ENCODE peak calls at places on chromosome 3, in seven cellular contexts. R is activated CD4-positive, alpha-beta memory T cell treated with anti-CD3 and anti-CD28 coated beads for 36 hours; W is activated effector memory CD4-positive, alpha-beta T cell treated with anti-CD3 and anti-CD28 coated beads, Interleukin-2, amount 50 U/mL, for 16 hours; M is CD8-positive, alpha-beta memory T cell; C is stimulated activated CD4-positive, alpha-beta T cell treated with anti-CD3 and anti-CD28 coated beads, Interleukin-4, amount 100 ng/mL, for 24 hours; B is caudate nucleus; T is stomach. O is an unnamed sample.

GRCh38 chr3:85571835-85572234 is 613.0 kb downstream of the CADM2 start:
- DNase-seq in W (no peak), C (no peak), R (no peak), B (no peak), M (no peak), T (no peak), O (no peak)

GRCh38 chr3:12515631-12516030 is 29.7 kb downstream of the MKRN2OS start:
- DNase-seq in W (no peak), C (no peak), T (no peak), B (no peak), R (no peak), M (no peak), O (no peak)

GRCh38 chr3:132507657-132508056 is 89.4 kb upstream of the ACKR4 start:
- DNase-seq in W (no peak), C (no peak), M (no peak), T (no peak), B (no peak), R (no peak), O (no peak)

GRCh38 chr3:69200384-69201068 is 78.1 kb upstream of the LMOD3 start:
- DNase-seq in R (peak; percentile 82), B (no peak), W (peak; percentile 84), C (peak; percentile 71), M (no peak), T (peak; percentile 73), O (peak; percentile 32)

GRCh38 chr3:114231616-114232015 is 5.8 kb downstream of the ZNF80 start:
- DNase-seq in M (peak; percentile 71), W (peak; percentile 80), C (peak; percentile 46), B (no peak), R (peak; percentile 67), T (no peak), O (no peak)

GRCh38 chr3:162141232-162141631 is 644.6 kb downstream of the OTOL1 start:
- DNase-seq in M (no peak), W (no peak), C (no peak), B (no peak), R (no peak), T (no peak), O (no peak)

GRCh38 chr3:64489361-64490044 is 198.3 kb downstream of the ADAMTS9 start:
- DNase-seq in M (no peak), T (peak; percentile 72), W (no peak), B (no peak), C (no peak), R (no peak), O (no peak)

GRCh38 chr3:67000006-67000405 is 1.9 kb downstream of the KBTBD8 start:
- DNase-seq in T (no peak), M (no peak), C (no peak), R (no peak), W (no peak), B (no peak), O (no peak)

GRCh38 chr3:50617096-50617791 is at the start of gene MAPKAPK3:
- DNase-seq in W (peak; percentile 79), B (no peak), M (no peak), R (peak; percentile 53), T (peak; percentile 57), C (peak; percentile 50), O (no peak)

GRCh38 chr3:126266291-126266840 is 86.0 kb upstream of the ALDH1L1 start:
- DNase-seq in T (peak; percentile 87), C (no peak), R (no peak), B (no peak), M (no peak), W (no peak), O (no peak)

GRCh38 chr3:10408680-10409079 is 87.8 kb upstream of the SEC13 start:
- DNase-seq in W (no peak), T (no peak), M (no peak), R (no peak), C (no peak), B (no peak), O (no peak)

GRCh38 chr3:196179380-196180308 is 31.6 kb downstream of the ZDHHC19 start:
- DNase-seq in R (peak; percentile 94), T (no peak), C (peak; percentile 83), B (peak; percentile 68), W (peak; percentile 92), M (peak; percentile 89), O (peak; percentile 38)

GRCh38 chr3:126464494-126464893 is 11.2 kb downstream of the ZXDC start:
- DNase-seq in B (no peak), M (no peak), T (no peak), W (no peak), R (no peak), C (no peak), O (no peak)

GRCh38 chr3:134623615-134624245 is 27.1 kb downstream of the KY start:
- DNase-seq in R (no peak), M (no peak), T (peak; percentile 9), C (no peak), W (no peak), B (no peak), O (no peak)

GRCh38 chr3:52396907-52397591 is 47.9 kb downstream of the SEMA3G start:
- DNase-seq in C (no peak), T (no peak), M (no peak), B (no peak), W (peak; percentile 51), R (no peak), O (no peak)

GRCh38 chr3:55692295-55692957 is 205.3 kb upstream of the WNT5A start:
- DNase-seq in W (no peak), C (no peak), B (no peak), T (no peak), R (no peak), M (no peak), O (no peak)

GRCh38 chr3:28250999-28251398 is 9.6 kb downstream of the CMC1 start:
- DNase-seq in B (no peak), W (no peak), M (no peak), T (no peak), C (no peak), R (no peak), O (peak; percentile 19)

GRCh38 chr3:161695811-161696210 is 199.2 kb downstream of the OTOL1 start:
- DNase-seq in W (no peak), T (no peak), B (no peak), C (no peak), M (no peak), R (no peak), O (no peak)

GRCh38 chr3:54670269-54671000 is 257.4 kb downstream of the LRTM1 start:
- DNase-seq in M (no peak), C (no peak), T (no peak), B (no peak), W (no peak), R (no peak), O (no peak)

GRCh38 chr3:112101946-112102345 is 15.8 kb downstream of the C3orf52 start:
- DNase-seq in C (no peak), B (no peak), T (no peak), W (no peak), R (no peak), M (no peak), O (peak; percentile 36)

GRCh38 chr3:175150812-175151411 is 291.8 kb downstream of the NAALADL2 start:
- DNase-seq in T (no peak), C (no peak), R (no peak), B (no peak), M (no peak), W (no peak), O (no peak)

GRCh38 chr3:49004352-49005297 is 2.6 kb upstream of the WDR6 start:
- DNase-seq in T (no peak), M (no peak), C (no peak), R (no peak), W (no peak), B (no peak), O (no peak)

GRCh38 chr3:14875411-14876175 is 56.8 kb downstream of the FGD5 start:
- DNase-seq in R (no peak), W (peak; percentile 34), M (no peak), C (no peak), B (no peak), T (no peak), O (no peak)

GRCh38 chr3:42736081-42736480 is 33.5 kb upstream of the HHATL start:
- DNase-seq in B (no peak), R (no peak), W (no peak), M (no peak), T (no peak), C (no peak), O (no peak)

GRCh38 chr3:39107056-39107873 is at the start of the genes GORASP1 and TTC21A:
- DNase-seq in B (peak; percentile 88), R (peak; percentile 83), W (peak; percentile 87), M (peak; percentile 49), T (peak; percentile 89), C (peak; percentile 64), O (peak; percentile 44)

GRCh38 chr3:105972069-105972468 is 103.3 kb upstream of the CBLB start:
- DNase-seq in B (no peak), W (no peak), M (no peak), C (no peak), R (no peak), T (no peak), O (no peak)

GRCh38 chr3:184715943-184716651 is 4.2 kb upstream of the MAGEF1 start:
- DNase-seq in T (no peak), C (no peak), W (no peak), M (no peak), R (no peak), B (no peak), O (no peak)

GRCh38 chr3:156728267-156728985 is 54.0 kb downstream of the TIPARP start:
- DNase-seq in W (no peak), C (no peak), B (no peak), M (no peak), T (no peak), R (no peak), O (no peak)

GRCh38 chr3:190369701-190370295 is 18.2 kb upstream of the CLDN16 start:
- DNase-seq in W (no peak), T (no peak), R (no peak), B (no peak), M (no peak), C (no peak), O (no peak)

GRCh38 chr3:169562988-169563774 is 100.3 kb downstream of the MECOM start:
- DNase-seq in T (no peak), M (no peak), C (no peak), R (no peak), B (no peak), W (no peak), O (no peak)

GRCh38 chr3:29317659-29318173 is 36.8 kb downstream of the RBMS3 start:
- DNase-seq in B (no peak), M (no peak), C (no peak), R (no peak), W (no peak), T (no peak), O (no peak)